ENCODE peak calls at places on chromosomes 13 and 19, in seven cellular contexts. U is tibial nerve; E is stimulated activated CD4-positive, alpha-beta T cell treated with anti-CD3 and anti-CD28 coated beads, Interleukin-2, amount 100 ng/mL, for 48 hours; K is frontal cortex; S is brain pericyte; C is breast epithelium; D is non-pigmented ciliary epithelial cell. G is an unnamed sample.

GRCh38 chr19:40888191-40888590 is 6.2 kb upstream of the CYP2A7 start:
- DNase-seq in U (no peak), E (no peak), K (no peak), S (no peak), C (no peak), D (no peak), G (no peak)

GRCh38 chr19:44847144-44848035 is 1.3 kb downstream of the NECTIN2 start:
- DNase-seq in U (peak), E (no peak), K (peak), S (no peak), C (peak), D (no peak), G (no peak)

GRCh38 chr19:2417881-2418406 is 9.4 kb downstream of the TIMM13 start:
- DNase-seq in U (no peak), E (no peak), K (no peak), S (no peak), C (no peak), D (no peak), G (no peak)

GRCh38 chr13:60933638-60934037 is 482.0 kb downstream of the PCDH20 start:
- DNase-seq in U (no peak), E (no peak), K (no peak), S (no peak), C (no peak), D (no peak), G (no peak)

GRCh38 chr13:60138674-60139073 is 25.1 kb downstream of the DIAPH3 start:
- DNase-seq in U (no peak), E (no peak), K (no peak), S (no peak), C (no peak), D (no peak), G (no peak)

GRCh38 chr19:31307270-31307669 is 42.0 kb downstream of the TSHZ3 start:
- DNase-seq in U (no peak), E (no peak), K (no peak), S (no peak), C (no peak), D (no peak), G (no peak)

GRCh38 chr13:94968757-94969086 is 256.4 kb upstream of the SOX21 start:
- DNase-seq in U (no peak), E (no peak), K (no peak), S (no peak), C (no peak), D (no peak), G (no peak)

GRCh38 chr19:19145281-19145999 is 7.2 kb upstream of the TMEM161A start:
- DNase-seq in U (no peak), E (no peak), K (no peak), S (no peak), C (no peak), D (no peak), G (no peak)

GRCh38 chr13:30806784-30807183 is 71.4 kb downstream of the ALOX5AP start:
- DNase-seq in U (no peak), E (no peak), K (no peak), S (no peak), C (no peak), D (no peak), G (no peak)